ENCODE peak calls at places on chromosomes 4 and X, in eight cellular contexts. Q is HFF-Myc; U is GM12865; J is NB4; L is Peyer's patch; K is CD4-positive, alpha-beta T cell; Y is GM06990; F is cardiac muscle cell. X is an unnamed sample.
A peak's percentile ranks its signal among the peaks of the same experiment; 100 is the strongest.

GRCh38 chr4:89712141-89712540 is 124.8 kb downstream of the SNCA start:
- DNase-seq in L (no peak), K (no peak), J (no peak), F (no peak), U (no peak), Y (no peak), Q (peak; percentile 53), X (no peak)

GRCh38 chrX:122565952-122566351 is 618.1 kb upstream of the GRIA3 start:
- DNase-seq in L (no peak), F (no peak), Q (peak; percentile 94), Y (no peak), U (no peak), K (no peak), J (no peak), X (peak; percentile 97)

GRCh38 chr4:119139822-119140252 is 4.2 kb downstream of the MYOZ2 start:
- DNase-seq in U (peak; percentile 22), J (peak; percentile 45), Q (no peak), K (no peak), Y (no peak), F (no peak), L (no peak), X (no peak)

GRCh38 chr4:97866821-97867556 is 276.3 kb downstream of the STPG2 start:
- DNase-seq in F (no peak), L (no peak), U (no peak), J (no peak), Q (no peak), Y (no peak), K (no peak), X (no peak)

GRCh38 chr4:98242063-98242462 is 19.1 kb upstream of the RAP1GDS1 start:
- DNase-seq in Y (no peak), Q (no peak), K (no peak), L (no peak), J (no peak), F (no peak), U (no peak), X (no peak)

GRCh38 chr4:85106805-85107336 is 140.4 kb upstream of the WDFY3 start:
- DNase-seq in F (no peak), Y (no peak), U (no peak), Q (no peak), J (no peak), K (no peak), L (no peak), X (no peak)

GRCh38 chr4:113328514-113328913 is 279.1 kb downstream of the ANK2 start:
- DNase-seq in K (no peak), U (peak; percentile 12), L (no peak), Y (no peak), F (no peak), J (peak; percentile 28), Q (no peak), X (no peak)

GRCh38 chrX:146264763-146265375 is 447.2 kb downstream of the SLITRK2 start:
- DNase-seq in K (no peak), J (no peak), Y (no peak), Q (no peak), F (no peak), L (no peak), U (no peak), X (no peak)

GRCh38 chrX:150503898-150504219 is 64.6 kb upstream of the MTM1 start:
- DNase-seq in L (no peak), U (no peak), Y (no peak), K (no peak), F (no peak), Q (no peak), J (no peak), X (peak; percentile 0)

GRCh38 chr4:128288689-128289106 is 1.1 kb upstream of the PGRMC2 start:
- DNase-seq in Q (no peak), Y (no peak), J (peak; percentile 61), U (peak; percentile 64), F (no peak), K (peak; percentile 26), L (peak; percentile 16), X (no peak)

GRCh38 chr4:116829187-116829586 is 256.2 kb downstream of the TRAM1L1 start:
- DNase-seq in U (no peak), J (no peak), Q (no peak), L (no peak), F (no peak), K (no peak), Y (no peak), X (no peak)

GRCh38 chrX:17086317-17086716 is 139.9 kb downstream of the REPS2 start:
- DNase-seq in Q (no peak), F (no peak), Y (no peak), K (no peak), U (no peak), L (no peak), J (no peak), X (no peak)

GRCh38 chrX:17081535-17081934 is 135.1 kb downstream of the REPS2 start:
- DNase-seq in Y (no peak), U (no peak), Q (no peak), F (no peak), J (no peak), K (no peak), L (no peak), X (no peak)

GRCh38 chrX:17081969-17082368 is 135.5 kb downstream of the REPS2 start:
- DNase-seq in L (no peak), K (no peak), J (no peak), F (no peak), Q (no peak), U (no peak), Y (no peak), X (no peak)

GRCh38 chrX:17078031-17078730 is 131.7 kb downstream of the REPS2 start:
- DNase-seq in L (no peak), K (no peak), J (no peak), Q (peak; percentile 43), Y (no peak), U (no peak), F (no peak), X (peak; percentile 55)

DNA sequence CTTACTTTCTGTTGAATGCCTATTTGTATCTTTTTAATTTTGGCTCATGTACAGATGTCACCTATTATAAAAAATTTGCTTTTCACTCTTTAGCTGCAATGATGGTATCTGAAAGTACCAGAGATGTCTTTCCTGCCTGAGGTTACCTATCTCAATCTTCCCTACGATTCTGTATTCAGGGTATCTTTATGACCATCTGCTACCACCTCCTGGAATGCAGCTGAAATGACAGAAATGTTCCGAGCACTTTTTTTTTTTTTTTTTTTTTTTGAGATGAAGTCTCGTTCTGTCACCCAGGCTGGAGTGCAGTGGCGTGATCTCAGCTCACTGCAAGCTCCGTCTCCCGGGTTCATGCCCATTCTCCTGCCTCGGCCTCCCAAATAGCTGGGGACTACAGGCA is 136.4 kb downstream of the REPS2 start:
- DNase-seq in F (no peak), K (no peak), Q (no peak), Y (no peak), U (peak; percentile 8), L (no peak), J (peak; percentile 25), X (no peak)
- TF ChIP-seq CTCF in F (no peak), K (no peak), Q (peak; percentile 7), Y (no peak), U (peak; percentile 4), L (no peak), J (peak; percentile 19), X (no peak)

GRCh38 chrX:110420771-110421498 is 62.3 kb downstream of the RTL9 start:
- DNase-seq in U (peak; percentile 18), L (no peak), Q (no peak), J (peak; percentile 22), K (no peak), F (no peak), Y (no peak), X (no peak)
- TF ChIP-seq CTCF in U (peak; percentile 26), L (no peak), Q (peak; percentile 37), J (peak; percentile 34), K (no peak), F (no peak), Y (peak; percentile 33), X (peak; percentile 67)

GRCh38 chr4:151114338-151114737 is 14.9 kb downstream of the RPS3A start:
- DNase-seq in L (no peak), F (peak; percentile 10), K (no peak), U (no peak), J (no peak), Q (no peak), Y (no peak), X (no peak)

GRCh38 chr4:151114986-151115385 is 15.6 kb downstream of the RPS3A start:
- DNase-seq in Y (no peak), U (no peak), L (no peak), Q (no peak), J (no peak), K (no peak), F (no peak), X (peak; percentile 20)

GRCh38 chr4:151117371-151117962 is 18.0 kb downstream of the RPS3A start:
- DNase-seq in J (peak; percentile 71), Q (peak; percentile 45), U (peak; percentile 77), K (peak; percentile 42), F (peak; percentile 80), Y (peak; percentile 29), L (peak; percentile 42), X (peak; percentile 70)
- TF ChIP-seq CTCF in J (peak; percentile 71), Q (peak; percentile 68), U (peak; percentile 66), K (peak; percentile 67), F (peak; percentile 69), Y (peak; percentile 75), L (peak; percentile 21), X (peak; percentile 82)

GRCh38 chr4:26407466-26407865 is 82.8 kb downstream of the CCKAR start:
- DNase-seq in J (no peak), K (no peak), F (no peak), Y (no peak), Q (no peak), L (no peak), U (no peak), X (no peak)

GRCh38 chr4:26413595-26413994 is 76.7 kb downstream of the CCKAR start:
- DNase-seq in J (no peak), U (no peak), K (no peak), L (no peak), Q (no peak), Y (no peak), F (no peak), X (no peak)

GRCh38 chr4:26412381-26413372 is 77.6 kb downstream of the CCKAR start:
- DNase-seq in L (no peak), Q (no peak), Y (no peak), F (no peak), K (no peak), J (no peak), U (no peak), X (no peak)

GRCh38 chr4:26406346-26406975 is 83.8 kb downstream of the CCKAR start:
- DNase-seq in L (no peak), U (peak; percentile 5), Q (no peak), K (no peak), Y (no peak), F (no peak), J (no peak), X (no peak)

DNA sequence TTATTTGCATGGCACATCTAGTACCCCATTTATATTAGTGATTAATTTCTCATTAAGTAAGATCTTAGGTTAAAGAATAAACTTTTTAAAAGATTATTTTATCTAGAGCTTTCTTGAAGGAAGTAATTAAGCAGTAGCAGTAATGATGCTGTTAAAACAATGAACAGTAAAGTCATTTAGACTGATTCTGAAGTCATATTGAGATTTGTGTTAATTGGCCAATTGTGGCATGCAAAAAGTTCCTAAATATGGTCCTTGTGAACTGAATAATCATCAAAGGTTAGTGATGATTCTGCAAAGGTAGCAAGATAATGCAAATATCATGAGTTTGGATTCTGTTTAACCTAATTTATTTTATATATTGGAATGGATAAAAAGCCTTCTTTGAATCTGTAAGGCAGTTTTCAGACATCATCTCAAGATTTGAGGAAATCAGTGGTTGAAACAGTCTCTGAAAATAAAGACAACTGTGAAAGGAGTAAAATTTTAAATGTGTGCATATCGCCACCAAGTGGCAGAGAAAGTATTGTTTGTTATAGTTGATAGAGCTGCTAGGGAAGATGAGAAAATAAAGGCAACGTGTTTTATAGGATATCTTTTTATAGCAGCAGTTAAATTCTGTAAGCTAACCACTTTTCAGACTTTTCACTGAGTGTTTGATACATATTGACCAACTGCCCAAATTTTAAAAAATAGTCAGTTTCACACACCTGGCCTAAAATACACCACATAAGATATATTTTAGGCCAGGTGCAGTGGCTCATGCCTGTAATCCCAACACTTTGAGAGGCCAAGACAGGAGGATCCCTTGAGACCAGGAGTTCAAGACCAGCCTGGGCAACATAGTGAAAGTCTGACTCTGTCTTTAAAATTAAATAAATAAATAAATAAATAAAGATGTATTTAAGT is 79.6 kb downstream of the CCKAR start:
- DNase-seq in L (no peak), F (peak; percentile 59), Q (peak; percentile 47), J (peak; percentile 77), U (peak; percentile 65), K (no peak), Y (no peak), X (peak; percentile 74)
- TF ChIP-seq CTCF in L (peak; percentile 37), F (peak; percentile 47), Q (peak; percentile 30), J (peak; percentile 58), U (peak; percentile 37), K (peak; percentile 79), Y (peak; percentile 45), X (peak; percentile 87)